ENCODE peak calls at places on chromosomes 6 and 20, in nine cellular contexts. E, C, F, T, H, Y, Q, U and V are unnamed samples. For H3K27me3, the result is how much of the 10 kb centered on the place peaks cover.

GRCh38 chr20:58776109-58776508 is 74.6 kb downstream of the GNAS-AS1 start:
- DNase-seq in T (no peak), U (no peak), E (no peak), H (no peak), F (no peak), Q (no peak), Y (peak), C (no peak), V (no peak)

GRCh38 chr6:170203212-170203611 is 87.7 kb downstream of the DLL1 start:
- DNase-seq in F (peak), Y (no peak), E (no peak), Q (peak), H (no peak), T (no peak), U (no peak), C (peak), V (peak)

GRCh38 chr6:168355716-168356522 is 36.3 kb upstream of the DACT2 start:
- DNase-seq in Y (no peak), C (peak), F (no peak), T (peak), H (peak), E (no peak), U (no peak), Q (peak), V (peak)

GRCh38 chr6:82205793-82206425 is 41.6 kb downstream of the IBTK start:
- DNase-seq in Q (no peak), C (no peak), H (no peak), F (no peak), U (no peak), E (no peak), T (no peak), Y (no peak), V (no peak)

GRCh38 chr20:38890497-38890818 is 35.8 kb upstream of the FAM83D start:
- DNase-seq in F (peak), T (no peak), H (no peak), E (no peak), C (no peak), Q (no peak), U (no peak), Y (no peak), V (no peak)

GRCh38 chr6:38346291-38347079 is 293.2 kb downstream of the BTBD9 start:
- DNase-seq in Q (no peak), H (no peak), E (no peak), T (no peak), C (no peak), Y (no peak), F (peak), U (no peak), V (no peak)

GRCh38 chr20:46388945-46389344 is 17.5 kb downstream of the ELMO2 start:
- DNase-seq in Q (no peak), H (no peak), U (no peak), Y (no peak), C (no peak), F (no peak), T (no peak), E (no peak), V (no peak)

GRCh38 chr6:127300411-127300810 is 33.7 kb downstream of the RNF146 start:
- DNase-seq in F (peak), H (no peak), U (no peak), Q (no peak), T (no peak), E (peak), Y (no peak), C (no peak), V (no peak)

GRCh38 chr6:32883789-32884188 is 29.8 kb downstream of the PSMB9 start:
- DNase-seq in E (no peak), Y (no peak), H (no peak), Q (no peak), T (no peak), F (peak), U (peak), C (no peak), V (no peak)

GRCh38 chr6:140537834-140538680 is 1163.6 kb upstream of the CITED2 start:
- DNase-seq in F (peak), C (peak), H (no peak), Q (no peak), Y (no peak), E (peak), T (no peak), U (peak), V (peak)

GRCh38 chr6:692356-692851 is 535 bp downstream of the EXOC2 start:
- DNase-seq in Q (peak), E (no peak), U (no peak), C (no peak), Y (peak), T (peak), H (peak), F (peak), V (peak)

GRCh38 chr20:8621021-8621420 is 447.9 kb upstream of the PLCB4 start:
- DNase-seq in E (no peak), Q (no peak), Y (no peak), C (no peak), H (no peak), F (no peak), T (no peak), U (no peak), V (no peak)

GRCh38 chr6:1104988-1105670 is 206.8 kb upstream of the FOXQ1 start:
- DNase-seq in H (no peak), Y (no peak), T (no peak), U (no peak), C (no peak), Q (no peak), E (no peak), F (peak), V (no peak)

GRCh38 chr20:5008743-5009142 is 7.4 kb upstream of the SLC23A2 start:
- DNase-seq in E (no peak), H (no peak), C (no peak), Q (no peak), U (no peak), F (peak), T (no peak), Y (no peak), V (no peak)

GRCh38 chr20:7232796-7233195 is 465.3 kb downstream of the BMP2 start:
- DNase-seq in T (no peak), C (no peak), Y (no peak), U (no peak), Q (no peak), F (peak), E (no peak), H (no peak), V (no peak)

GRCh38 chr6:128065072-128065471 is 164.2 kb upstream of the THEMIS start:
- DNase-seq in U (no peak), H (no peak), Y (no peak), Q (no peak), C (no peak), F (no peak), E (no peak), T (no peak), V (no peak)

GRCh38 chr6:33667072-33667471 is 44.4 kb downstream of the UQCC2 start:
- DNase-seq in H (no peak), U (no peak), F (no peak), T (no peak), E (no peak), C (no peak), Y (no peak), Q (no peak), V (no peak)

GRCh38 chr6:23656257-23656731 is 469.7 kb upstream of the NRSN1 start:
- DNase-seq in E (no peak), U (no peak), F (no peak), H (no peak), Y (no peak), Q (no peak), T (no peak), C (no peak), V (no peak)

GRCh38 chr20:1944345-1945099 is 49.3 kb downstream of the SIRPA start:
- DNase-seq in Q (no peak), T (no peak), C (no peak), Y (peak), E (no peak), F (no peak), H (no peak), U (no peak), V (no peak)

GRCh38 chr6:123518441-123519190 is 118.1 kb downstream of the TRDN start:
- DNase-seq in H (no peak), F (no peak), Q (no peak), C (no peak), Y (no peak), T (no peak), U (peak), E (no peak), V (no peak)

GRCh38 chr20:40433341-40433861 is 255.6 kb downstream of the MAFB start:
- DNase-seq in C (no peak), E (no peak), U (no peak), Y (no peak), F (no peak), H (no peak), T (no peak), Q (no peak), V (no peak)

GRCh38 chr6:1610497-1611321 is 994 bp downstream of the FOXC1 start:
- DNase-seq in Q (no peak), E (no peak), T (no peak), U (no peak), H (no peak), Y (no peak), F (peak), C (no peak), V (no peak)

GRCh38 chr6:10369896-10370295 is 45.0 kb downstream of the TFAP2A start:
- DNase-seq in F (peak), T (no peak), Y (no peak), C (no peak), Q (no peak), E (peak), H (no peak), U (no peak), V (no peak)

GRCh38 chr6:24460966-24461365 is 28.4 kb downstream of the GPLD1 start:
- DNase-seq in E (no peak), H (no peak), Q (no peak), T (no peak), U (no peak), C (no peak), Y (no peak), F (no peak), V (no peak)

GRCh38 chr6:71034578-71034977 is 77.7 kb upstream of the B3GAT2 start:
- DNase-seq in H (no peak), F (no peak), Q (no peak), Y (no peak), E (no peak), U (no peak), C (no peak), T (no peak), V (no peak)

GRCh38 chr6:36324191-36324590 is 12.5 kb downstream of the BNIP5 start:
- DNase-seq in Q (no peak), Y (no peak), C (no peak), H (no peak), U (no peak), T (no peak), E (no peak), F (no peak), V (no peak)

GRCh38 chr6:13486679-13487121 is 700 bp downstream of the GFOD1 start:
- DNase-seq in Y (peak), C (peak), U (peak), F (peak), T (peak), H (peak), E (no peak), Q (peak), V (peak)

GRCh38 chr6:142236686-142237085 is 65.1 kb upstream of the ADGRG6 start:
- DNase-seq in Q (no peak), C (no peak), F (no peak), Y (no peak), U (no peak), H (no peak), T (no peak), E (no peak), V (no peak)

GRCh38 chr6:149990109-149990671 is 26.4 kb downstream of the ULBP1 start:
- DNase-seq in U (no peak), E (no peak), Q (no peak), T (no peak), C (no peak), Y (no peak), H (no peak), F (no peak), V (no peak)

GRCh38 chr6:4167833-4168232 is 32.5 kb upstream of the ECI2 start:
- DNase-seq in C (no peak), H (no peak), F (no peak), Y (no peak), T (no peak), U (no peak), E (no peak), Q (no peak), V (no peak)

GRCh38 chr20:58127731-58128130 is 100.7 kb downstream of the ANKRD60 start:
- DNase-seq in F (peak), E (no peak), U (no peak), C (peak), H (no peak), T (no peak), Q (no peak), Y (no peak), V (no peak)

GRCh38 chr6:30031381-30031780 is 29.7 kb upstream of the POLR1H start:
- DNase-seq in U (no peak), C (no peak), Y (no peak), F (no peak), Q (no peak), E (no peak), T (no peak), H (no peak), V (no peak)

GRCh38 chr6:35474129-35474977 is 6.2 kb downstream of the RPL10A start:
- DNase-seq in F (no peak), U (no peak), H (no peak), C (no peak), E (no peak), T (no peak), Q (no peak), Y (no peak), V (no peak)

GRCh38 chr6:97524846-97525245 is 241.8 kb upstream of the MMS22L start:
- DNase-seq in E (no peak), H (no peak), Y (peak), U (no peak), C (no peak), F (peak), Q (no peak), T (no peak), V (no peak)

GRCh38 chr6:1929931-1930330 is 315.5 kb downstream of the GMDS start:
- DNase-seq in E (no peak), Q (no peak), Y (no peak), U (no peak), C (no peak), F (no peak), H (no peak), T (no peak), V (no peak)

GRCh38 chr6:163099621-163100171 is 314.8 kb upstream of the QKI start:
- DNase-seq in C (no peak), Q (no peak), T (no peak), Y (no peak), H (no peak), F (no peak), E (no peak), U (no peak), V (no peak)

GRCh38 chr6:44668391-44668930 is 281.0 kb downstream of the CDC5L start:
- DNase-seq in Q (no peak), H (no peak), F (no peak), U (no peak), T (no peak), C (no peak), Y (no peak), E (no peak), V (no peak)
- TF ChIP-seq CTCF in Q (no peak), H (no peak), F (no peak), U (no peak), T (no peak), C (no peak), Y (no peak), E (peak), V (no peak)

DNA sequence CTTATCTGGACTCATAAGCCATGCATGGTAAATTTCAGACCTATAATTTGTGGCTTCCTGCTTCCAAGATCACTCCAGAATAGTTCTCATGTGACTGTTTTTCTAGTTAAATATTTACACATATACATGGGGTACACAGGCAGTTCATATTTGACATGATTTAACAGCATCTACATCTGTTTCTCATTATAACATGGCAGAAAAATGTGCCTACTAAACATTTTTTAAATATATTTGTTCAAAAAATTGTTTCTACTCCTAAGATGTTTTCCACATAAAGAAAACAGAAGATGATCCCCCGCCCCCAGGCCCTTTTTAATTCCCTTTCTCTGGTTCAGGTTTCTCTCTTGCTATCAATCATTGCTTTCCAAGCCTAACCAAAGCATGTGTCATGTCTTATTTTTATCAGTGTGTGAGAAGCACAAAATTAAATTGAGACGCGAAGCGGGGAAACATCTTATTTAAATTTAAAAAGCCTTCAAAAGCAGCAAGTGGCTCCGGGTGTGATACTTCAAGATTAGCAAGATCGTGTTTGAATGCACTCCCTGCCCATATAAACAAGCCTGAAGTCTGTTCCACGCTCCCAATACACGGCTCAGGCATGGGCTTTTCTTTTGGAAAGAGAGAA is 37.3 kb downstream of the IPCEF1 start:
- DNase-seq in C (no peak), U (no peak), Q (no peak), E (no peak), Y (no peak), T (no peak), H (no peak), F (no peak), V (no peak)
- H3K27ac ChIP-seq in C (no peak), U (no peak), Q (no peak), E (no peak), Y (no peak), T (no peak), H (peak), F (no peak), V (no peak)

DNA sequence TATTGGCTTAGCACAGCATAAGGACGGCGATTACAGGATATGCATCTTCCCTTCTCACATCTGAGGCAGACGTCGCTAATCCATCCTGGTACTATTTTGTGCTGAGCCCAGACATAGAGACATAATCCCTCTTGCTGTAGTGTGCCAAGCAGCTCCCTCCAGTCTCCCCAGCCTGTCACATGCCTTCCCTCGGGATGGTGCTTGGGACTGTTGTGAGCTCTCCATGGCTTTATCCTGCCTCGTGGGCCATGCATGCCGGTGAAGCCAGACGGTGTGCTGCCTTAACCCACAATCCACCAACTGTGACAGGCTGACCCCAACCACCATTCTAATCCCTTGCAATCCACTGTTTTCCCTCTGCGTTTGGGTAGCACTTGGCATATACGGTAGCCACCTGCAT is 375.0 kb upstream of the CDH4 start:
- DNase-seq in Y (no peak), H (no peak), U (no peak), T (no peak), E (no peak), Q (no peak), C (no peak), F (no peak), V (no peak)
- H3K27me3 ChIP-seq in Y (under half), H (under half), U (under half), T (under half), E (under half), Q (under half), C (under half), F (under half), V (under half)

GRCh38 chr6:143538374-143538773 is 26.9 kb upstream of the FUCA2 start:
- DNase-seq in H (no peak), E (no peak), Q (no peak), C (no peak), U (no peak), F (no peak), Y (no peak), T (no peak), V (no peak)

GRCh38 chr6:143536866-143537691 is 25.6 kb upstream of the FUCA2 start:
- DNase-seq in F (peak), C (peak), Y (peak), U (peak), T (peak), Q (peak), E (peak), H (peak), V (peak)

GRCh38 chr6:143539106-143539505 is 27.6 kb upstream of the FUCA2 start:
- DNase-seq in H (no peak), T (no peak), U (no peak), Q (no peak), F (no peak), Y (no peak), C (no peak), E (no peak), V (no peak)

GRCh38 chr6:143540192-143540591 is 28.7 kb upstream of the FUCA2 start:
- DNase-seq in Y (no peak), C (no peak), H (no peak), Q (no peak), U (no peak), T (no peak), F (no peak), E (no peak), V (no peak)

GRCh38 chr6:143539723-143540122 is 28.2 kb upstream of the FUCA2 start:
- DNase-seq in C (no peak), H (no peak), Q (no peak), T (no peak), F (no peak), U (no peak), Y (no peak), E (no peak), V (no peak)
- TF ChIP-seq CTCF in C (no peak), H (no peak), Q (peak), T (no peak), F (no peak), U (no peak), Y (no peak), E (peak), V (no peak)

GRCh38 chr6:16594849-16595248 is 166.4 kb downstream of the ATXN1 start:
- DNase-seq in Q (no peak), Y (no peak), H (no peak), U (no peak), F (no peak), E (no peak), C (no peak), T (no peak), V (no peak)

GRCh38 chr6:16591681-16592549 is 169.3 kb downstream of the ATXN1 start:
- DNase-seq in C (no peak), Q (no peak), U (no peak), Y (no peak), H (no peak), T (no peak), F (no peak), E (no peak), V (no peak)

GRCh38 chr6:16595514-16595913 is 165.7 kb downstream of the ATXN1 start:
- DNase-seq in Q (no peak), T (no peak), H (no peak), E (no peak), Y (no peak), C (no peak), U (no peak), F (no peak), V (no peak)

GRCh38 chr6:16596890-16597331 is 164.3 kb downstream of the ATXN1 start:
- DNase-seq in Q (no peak), H (no peak), U (no peak), Y (no peak), F (peak), T (no peak), C (no peak), E (no peak), V (no peak)

GRCh38 chr6:16592550-16592892 is 168.7 kb downstream of the ATXN1 start:
- DNase-seq in U (no peak), H (no peak), Y (no peak), Q (no peak), F (no peak), T (no peak), E (no peak), C (no peak), V (no peak)
- H3K27ac ChIP-seq in U (no peak), H (peak), Y (peak), Q (peak), F (no peak), T (no peak), E (no peak), C (no peak), V (no peak)

DNA sequence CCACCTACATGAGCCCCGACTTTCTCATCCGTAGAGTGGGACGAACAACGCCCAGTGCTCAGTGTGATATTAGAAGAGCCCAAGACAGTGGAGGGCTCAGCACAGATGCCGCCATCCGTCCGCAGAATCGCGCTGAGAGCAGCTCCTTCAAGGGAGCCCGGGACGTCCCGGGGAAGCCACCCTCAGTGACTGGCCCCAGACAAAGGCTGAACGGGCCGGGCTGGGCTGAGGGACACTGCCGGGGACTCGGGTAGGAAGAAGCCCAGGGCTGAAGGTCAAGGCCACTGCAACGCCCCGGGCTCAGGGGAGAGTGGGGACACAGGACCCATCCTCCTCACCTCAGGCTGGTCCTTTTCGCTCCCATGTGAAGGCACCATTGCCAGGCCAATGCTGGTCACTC is 12.8 kb upstream of the CHRNA4 start:
- DNase-seq in E (no peak), C (no peak), T (no peak), H (no peak), F (no peak), U (no peak), Q (no peak), Y (no peak), V (no peak)
- H3K27me3 ChIP-seq in E (under half), C (under half), T (half or more), H (half or more), F (under half), U (under half), Q (under half), Y (under half), V (under half)